ENCODE peak calls at places on chromosomes 2 and 18, in seven cellular contexts. J is choroid plexus epithelial cell, H is B cell, E is psoas muscle, D is adrenal gland, V is WTC11, P is activated B cell treated with CpG ODN at 0.5 μM for 24 hours. K is an unnamed sample.

GRCh38 chr2:62293490-62294212 is 97.7 kb downstream of the B3GNT2 start:
- DNase-seq in P (no peak), J (peak; percentile 35), H (no peak), V (peak; percentile 82), D (peak; percentile 81), E (peak; percentile 23), K (peak; percentile 29)

GRCh38 chr2:20594048-20594750 is 56.7 kb downstream of the HS1BP3 start:
- DNase-seq in H (peak; percentile 15), V (peak; percentile 3), J (no peak), P (peak; percentile 11), D (peak; percentile 3), E (no peak), K (peak; percentile 14)

GRCh38 chr2:226873051-226873620 is 37.3 kb downstream of the RHBDD1 start:
- DNase-seq in H (no peak), J (peak; percentile 37), D (no peak), V (no peak), P (no peak), E (no peak), K (no peak)

GRCh38 chr2:619964-620363 is 57.2 kb downstream of the TMEM18 start:
- DNase-seq in H (no peak), P (no peak), V (no peak), D (no peak), E (no peak), J (no peak), K (no peak)

GRCh38 chr18:39611381-39612090 is 2045.9 kb upstream of the CELF4 start:
- DNase-seq in P (no peak), H (no peak), D (no peak), V (no peak), E (no peak), J (peak; percentile 80), K (no peak)

GRCh38 chr2:221415789-221416188 is 156.3 kb downstream of the EPHA4 start:
- DNase-seq in E (no peak), D (no peak), H (no peak), V (no peak), P (no peak), J (no peak), K (no peak)

GRCh38 chr2:43070039-43070438 is 156.4 kb downstream of the ZFP36L2 start:
- DNase-seq in J (no peak), P (no peak), H (no peak), D (peak; percentile 60), E (peak; percentile 63), V (no peak), K (peak; percentile 29)

GRCh38 chr2:182732736-182733135 is 16.7 kb downstream of the DNAJC10 start:
- DNase-seq in P (no peak), E (no peak), D (no peak), J (no peak), V (no peak), H (no peak), K (no peak)

GRCh38 chr18:35917043-35917442 is 55.4 kb upstream of the RMP24 start:
- DNase-seq in H (no peak), D (no peak), V (no peak), E (no peak), J (no peak), P (no peak), K (no peak)

GRCh38 chr18:63431180-63431579 is 8.9 kb upstream of the VPS4B start:
- DNase-seq in P (no peak), H (no peak), V (no peak), E (no peak), D (no peak), J (no peak), K (no peak)

GRCh38 chr2:205130111-205130829 is 552.0 kb upstream of the NRP2 start:
- DNase-seq in D (no peak), H (no peak), E (no peak), V (no peak), P (no peak), J (peak; percentile 8), K (no peak)

GRCh38 chr2:127173073-127173472 is 47.0 kb downstream of the CYP27C1 start:
- DNase-seq in P (no peak), J (peak; percentile 83), E (peak; percentile 47), V (no peak), D (no peak), H (no peak), K (peak; percentile 60)

GRCh38 chr2:209422191-209422754 is 1.6 kb upstream of the MAP2 start:
- DNase-seq in V (no peak), P (no peak), D (no peak), J (no peak), H (no peak), E (peak; percentile 10), K (no peak)

GRCh38 chr2:127410871-127411396 is 7.3 kb upstream of the PROC start:
- DNase-seq in E (no peak), P (no peak), V (no peak), J (peak; percentile 80), D (peak; percentile 45), H (no peak), K (no peak)

GRCh38 chr2:201558665-201559064 is 84.6 kb downstream of the TMEM237 start:
- DNase-seq in J (no peak), V (peak; percentile 22), H (no peak), E (no peak), P (no peak), D (no peak), K (no peak)

GRCh38 chr2:65064728-65065552 is 8.7 kb downstream of the CEP68 start:
- DNase-seq in D (peak; percentile 75), E (peak; percentile 78), J (peak; percentile 88), H (peak; percentile 83), P (peak; percentile 63), V (no peak), K (peak; percentile 45)

GRCh38 chr2:197620113-197620512 is 55.3 kb downstream of the RFTN2 start:
- DNase-seq in V (no peak), H (no peak), J (no peak), P (no peak), E (no peak), D (no peak), K (no peak)

GRCh38 chr2:213104089-213104902 is 47.1 kb downstream of the IKZF2 start:
- DNase-seq in D (peak; percentile 9), J (peak; percentile 89), V (no peak), E (no peak), H (no peak), P (no peak), K (no peak)

GRCh38 chr2:174392706-174393105 is 2.8 kb upstream of the SCRN3 start:
- DNase-seq in E (no peak), V (no peak), P (no peak), J (no peak), D (no peak), H (no peak), K (no peak)

GRCh38 chr2:191385416-191386160 is 140.4 kb downstream of the MYO1B start:
- DNase-seq in P (no peak), E (no peak), J (no peak), H (no peak), D (no peak), V (no peak), K (no peak)

GRCh38 chr2:43239981-43240761 is 13.8 kb upstream of the ZFP36L2 start:
- DNase-seq in D (no peak), V (no peak), J (no peak), P (no peak), E (no peak), H (peak; percentile 60), K (no peak)

GRCh38 chr2:234555616-234556249 is 58.9 kb upstream of the ARL4C start:
- DNase-seq in V (no peak), E (no peak), J (peak; percentile 87), P (no peak), H (no peak), D (no peak), K (no peak)

GRCh38 chr2:234556848-234557573 is 60.1 kb upstream of the ARL4C start:
- DNase-seq in P (no peak), J (no peak), E (no peak), H (no peak), V (no peak), D (peak; percentile 16), K (no peak)

GRCh38 chr2:234559609-234560008 is 62.7 kb upstream of the ARL4C start:
- DNase-seq in H (no peak), D (no peak), P (no peak), E (no peak), V (no peak), J (no peak), K (no peak)

GRCh38 chr2:234555161-234555560 is 58.3 kb upstream of the ARL4C start:
- DNase-seq in V (no peak), D (no peak), E (no peak), P (no peak), J (no peak), H (no peak), K (no peak)

DNA sequence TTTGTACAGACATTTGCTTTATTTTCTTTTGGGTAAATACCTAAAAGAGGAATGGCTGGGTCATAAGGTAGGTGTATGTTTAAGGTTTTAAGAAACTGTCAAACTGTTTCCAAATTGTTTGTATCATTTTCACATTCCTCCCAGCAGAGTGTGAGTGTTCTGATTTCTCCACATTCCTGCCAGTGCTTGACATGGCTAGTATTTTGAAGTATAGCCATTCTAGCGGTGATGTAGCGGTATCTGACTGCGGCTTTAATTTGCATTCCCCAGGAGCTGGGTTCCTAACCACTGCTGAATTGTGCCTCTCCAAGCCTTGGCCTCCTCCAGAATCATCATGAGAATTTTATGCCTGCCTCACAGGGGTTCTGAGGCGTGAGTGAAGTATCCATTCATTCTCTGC is 61.8 kb upstream of the ARL4C start:
- DNase-seq in E (no peak), V (no peak), D (no peak), P (no peak), J (peak; percentile 49), H (no peak), K (no peak)
- TF ChIP-seq CTCF in E (no peak), V (no peak), D (no peak), P (no peak), J (peak; percentile 51), H (no peak), K (no peak)

GRCh38 chr18:37405229-37405628 is 160.4 kb downstream of the CELF4 start:
- DNase-seq in D (no peak), E (no peak), P (no peak), H (no peak), J (no peak), V (no peak), K (no peak)
- TF ChIP-seq CTCF in D (no peak), E (no peak), P (no peak), H (no peak), J (no peak), V (no peak), K (no peak)

DNA sequence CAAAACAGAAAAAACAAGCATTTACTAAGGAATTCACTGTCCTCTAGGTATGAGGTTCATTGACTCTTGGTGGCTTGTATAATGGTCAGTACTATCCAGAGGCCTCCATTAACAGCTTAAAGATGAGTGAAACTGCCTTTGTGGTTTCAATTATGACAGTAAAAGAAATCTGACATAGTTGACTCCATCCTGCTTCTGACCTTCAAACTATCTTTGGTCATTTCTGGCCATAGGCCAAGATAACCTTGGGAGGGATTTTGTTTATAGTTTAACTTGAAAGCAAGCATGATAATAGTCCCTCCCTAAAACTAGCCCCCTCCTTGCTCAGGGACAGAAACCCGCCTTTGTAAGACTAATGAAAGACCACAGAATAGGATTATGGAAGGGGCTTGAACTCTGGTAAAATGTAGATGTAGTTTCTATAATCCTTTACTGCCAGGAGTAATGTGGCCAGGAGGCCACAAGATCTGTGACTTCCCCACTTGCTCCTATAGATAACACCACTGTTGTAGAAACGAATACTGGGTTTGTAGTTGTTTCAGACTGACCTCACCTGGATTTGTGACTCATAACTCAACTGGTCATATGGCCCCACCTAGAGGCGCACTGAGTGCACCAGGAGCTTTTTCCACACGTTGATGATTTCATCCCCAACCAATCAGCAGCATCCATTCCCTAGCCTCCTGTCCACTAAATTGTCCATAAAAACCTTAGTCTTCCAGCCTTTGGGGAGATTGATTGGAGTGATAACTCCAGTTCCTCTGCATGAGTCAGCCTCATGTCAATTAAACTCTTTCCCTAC is 8.6 kb upstream of the PLEKHM3 start:
- DNase-seq in J (peak; percentile 68), D (peak; percentile 64), H (no peak), E (no peak), V (peak; percentile 61), P (no peak), K (peak; percentile 18)
- TF ChIP-seq CTCF in J (peak; percentile 43), D (peak; percentile 53), H (peak; percentile 55), E (peak; percentile 32), V (no peak), P (no peak), K (no peak)

GRCh38 chr18:23458830-23459529 is 5.9 kb downstream of the RIOK3 start:
- DNase-seq in H (no peak), J (peak; percentile 41), V (no peak), P (no peak), D (no peak), E (no peak), K (no peak)
- TF ChIP-seq CTCF in H (no peak), J (no peak), V (no peak), P (no peak), D (no peak), E (no peak), K (no peak)

K was measured in uterus.